ENCODE peak calls at places on chromosomes 12 and 14, in five cellular contexts. G, B, W, K and H are unnamed samples.

GRCh38 chr12:49330032-49330619 is 6.9 kb downstream of the C1QL4 start:
- DNase-seq in W (no peak), B (no peak), G (no peak), K (no peak), H (no peak)

GRCh38 chr12:14893471-14894250 is 8.0 kb upstream of the MGP start:
- DNase-seq in G (no peak), B (no peak), K (no peak), W (no peak), H (no peak)

GRCh38 chr12:106780010-106780625 is 5.6 kb downstream of the RIC8B start:
- DNase-seq in W (no peak), B (peak; percentile 21), K (no peak), G (peak; percentile 42), H (no peak)

GRCh38 chr12:125167658-125168057 is 102.4 kb downstream of the AACS start:
- DNase-seq in K (no peak), G (no peak), W (no peak), B (no peak), H (no peak)

GRCh38 chr12:72267974-72268373 is 4.2 kb upstream of the TRHDE start:
- DNase-seq in W (no peak), K (peak; percentile 20), B (peak; percentile 33), G (no peak), H (no peak)

GRCh38 chr12:24244801-24245200 is 295.3 kb upstream of the SOX5 start:
- DNase-seq in B (no peak), K (no peak), W (no peak), G (no peak), H (no peak)

GRCh38 chr12:109737111-109737510 is 23.5 kb downstream of the FAM222A start:
- DNase-seq in G (no peak), W (no peak), K (no peak), B (no peak), H (no peak)

GRCh38 chr12:3218150-3218845 is 141.1 kb downstream of the TSPAN9 start:
- DNase-seq in K (no peak), G (peak; percentile 87), W (no peak), B (peak; percentile 88), H (no peak)

GRCh38 chr12:49051373-49051764 is 9.2 kb downstream of the KMT2D start:
- DNase-seq in G (no peak), K (no peak), W (no peak), B (no peak), H (no peak)

GRCh38 chr12:95458761-95459160 is 15.2 kb upstream of the METAP2 start:
- DNase-seq in B (no peak), K (no peak), G (no peak), W (no peak), H (no peak)

GRCh38 chr12:124762791-124763593 is 100.7 kb downstream of the SCARB1 start:
- DNase-seq in W (no peak), B (no peak), G (no peak), K (no peak), H (no peak)

GRCh38 chr12:31431721-31432120 is 105.8 kb upstream of the SINHCAF start:
- DNase-seq in G (no peak), K (no peak), B (peak; percentile 4), W (no peak), H (no peak)

GRCh38 chr12:43921666-43922337 is 85.9 kb downstream of the TMEM117 start:
- DNase-seq in G (no peak), W (no peak), B (peak; percentile 60), K (peak; percentile 76), H (no peak)

GRCh38 chr12:45469902-45470301 is 254.0 kb downstream of the ANO6 start:
- DNase-seq in W (no peak), G (no peak), B (no peak), K (no peak), H (no peak)

GRCh38 chr14:80364274-80364673 is 153.0 kb upstream of the DIO2 start:
- DNase-seq in K (peak; percentile 71), G (peak; percentile 4), W (peak; percentile 43), B (peak; percentile 35), H (no peak)

GRCh38 chr12:127393460-127393859 is 873.5 kb upstream of the TMEM132C start:
- DNase-seq in W (no peak), B (no peak), G (no peak), K (no peak), H (no peak)

GRCh38 chr14:80679273-80679672 is 262.3 kb downstream of the CEP128 start:
- DNase-seq in W (no peak), G (no peak), K (no peak), B (no peak), H (no peak)

GRCh38 chr12:119624971-119625370 is 31.4 kb downstream of the TMEM233 start:
- DNase-seq in B (no peak), G (peak; percentile 47), K (no peak), W (no peak), H (no peak)

GRCh38 chr12:127779301-127780045 is 487.5 kb upstream of the TMEM132C start:
- DNase-seq in K (no peak), B (peak; percentile 36), W (no peak), G (no peak), H (no peak)

GRCh38 chr14:24307575-24308341 is at the start of gene CIDEB:
- DNase-seq in G (peak; percentile 87), B (peak; percentile 75), W (peak; percentile 66), K (peak; percentile 76), H (peak; percentile 15)

GRCh38 chr14:103520269-103520656 is 2.4 kb downstream of the CKB start:
- DNase-seq in K (no peak), W (no peak), G (peak; percentile 36), B (no peak), H (no peak)

GRCh38 chr12:24839268-24839791 is 109.6 kb downstream of the BCAT1 start:
- DNase-seq in K (no peak), G (no peak), B (peak; percentile 75), W (no peak), H (no peak)

GRCh38 chr14:71166434-71166833 is 259.2 kb downstream of the PCNX1 start:
- DNase-seq in B (peak; percentile 87), W (peak; percentile 57), K (peak; percentile 86), G (peak; percentile 70), H (no peak)

GRCh38 chr12:93087836-93088610 is 158.9 kb upstream of the EEA1 start:
- DNase-seq in G (no peak), W (no peak), B (no peak), K (no peak), H (no peak)

GRCh38 chr14:22923746-22924145 is 4.8 kb upstream of the RBM23 start:
- DNase-seq in B (no peak), K (no peak), G (no peak), W (no peak), H (no peak)

GRCh38 chr14:21454843-21455550 is 926 bp downstream of the CHD8 start:
- DNase-seq in K (peak; percentile 35), W (no peak), B (peak; percentile 45), G (peak; percentile 43), H (no peak)

GRCh38 chr14:24828486-24828885 is 194.5 kb upstream of the GZMB start:
- DNase-seq in W (no peak), B (no peak), K (no peak), G (no peak), H (no peak)

GRCh38 chr12:18868673-18869072 is 130.8 kb downstream of the CAPZA3 start:
- DNase-seq in G (no peak), W (no peak), B (peak; percentile 82), K (no peak), H (no peak)

GRCh38 chr14:89310211-89310610 is 106.8 kb downstream of the FOXN3 start:
- DNase-seq in K (no peak), W (no peak), B (no peak), G (no peak), H (no peak)

GRCh38 chr14:89307409-89307808 is 109.6 kb downstream of the FOXN3 start:
- DNase-seq in B (no peak), G (no peak), K (no peak), W (no peak), H (no peak)

GRCh38 chr14:89309670-89310177 is 107.3 kb downstream of the FOXN3 start:
- DNase-seq in K (no peak), B (no peak), W (no peak), G (no peak), H (no peak)

GRCh38 chr14:89304972-89305703 is 111.9 kb downstream of the FOXN3 start:
- DNase-seq in B (peak; percentile 82), K (no peak), G (peak; percentile 42), W (peak; percentile 14), H (peak; percentile 63)

GRCh38 chr14:89308232-89308959 is 108.6 kb downstream of the FOXN3 start:
- DNase-seq in G (no peak), K (no peak), W (no peak), B (peak; percentile 55), H (no peak)
- H3F3A ChIP-seq in G (peaks cover 8% of the 10 kb centered on the region), K (peaks cover 11% of the 10 kb centered on the region), W (no peaks in the 10 kb centered on the region), B (peaks cover 27% of the 10 kb centered on the region), H (peaks cover 27% of the 10 kb centered on the region)

DNA sequence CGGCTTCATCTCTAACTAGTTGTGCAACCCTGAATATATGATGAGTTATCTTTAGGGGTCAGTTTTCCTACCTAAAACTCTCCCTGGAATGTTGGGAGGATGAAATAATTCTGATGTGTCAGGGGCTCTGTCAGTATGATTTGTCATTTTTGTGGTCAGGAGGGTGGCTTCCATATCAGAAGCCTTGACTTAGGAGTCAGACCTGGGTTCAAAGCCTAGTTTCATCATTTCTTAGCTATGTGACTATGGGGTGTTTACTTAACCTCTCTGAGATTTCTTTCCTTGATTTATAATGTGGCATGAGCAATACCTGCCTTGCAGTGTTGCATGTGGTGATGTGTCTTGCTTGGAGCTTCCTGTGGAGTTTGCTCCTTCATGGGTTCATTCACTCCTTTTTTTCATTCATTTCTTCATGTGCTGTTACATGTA is 146.8 kb downstream of the CHST11 start:
- DNase-seq in B (peak; percentile 59), W (no peak), G (no peak), K (no peak), H (no peak)
- H3F3A ChIP-seq in B (peaks cover 46% of the 10 kb centered on the region), W (peaks cover 4% of the 10 kb centered on the region), G (peaks cover 20% of the 10 kb centered on the region), K (no peaks in the 10 kb centered on the region), H (no peaks in the 10 kb centered on the region)

GRCh38 chr14:59358774-59359173 is 106.4 kb downstream of the GPR135 start:
- DNase-seq in B (no peak), K (no peak), G (no peak), W (no peak), H (no peak)
- H3F3A ChIP-seq in B (peaks cover 42% of the 10 kb centered on the region), K (no peaks in the 10 kb centered on the region), G (peaks cover 13% of the 10 kb centered on the region), W (no peaks in the 10 kb centered on the region), H (no peaks in the 10 kb centered on the region)

DNA sequence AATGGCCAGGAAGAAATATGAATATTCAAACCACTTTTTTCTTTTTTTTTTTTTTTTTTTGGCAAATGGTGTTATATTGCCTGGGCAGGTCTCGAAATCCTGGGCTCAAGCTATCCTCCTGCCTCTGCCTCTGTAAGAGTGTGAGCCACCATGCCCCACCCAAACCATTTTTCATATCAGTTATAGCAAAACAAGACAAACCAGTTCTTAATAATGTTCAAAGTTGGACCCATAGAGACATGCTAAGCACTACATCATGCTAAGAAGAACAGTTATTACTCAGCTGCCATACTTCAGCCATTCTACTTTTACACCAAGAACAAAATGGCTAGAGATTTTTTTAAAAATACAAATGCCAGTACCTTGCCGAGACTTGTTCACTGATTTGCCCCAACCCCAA is 25.5 kb downstream of the EIF2S1 start:
- DNase-seq in W (no peak), G (no peak), K (no peak), B (no peak), H (no peak)
- H3F3A ChIP-seq in W (no peaks in the 10 kb centered on the region), G (peaks cover 17% of the 10 kb centered on the region), K (no peaks in the 10 kb centered on the region), B (peaks cover 58% of the 10 kb centered on the region), H (no peaks in the 10 kb centered on the region)